ENCODE peak calls at places on chromosomes 6 and 20, in four cellular contexts. K is OCI-LY7, L is upper lobe of right lung, Q is psoas muscle. A is an unnamed sample. For H3K36me3, the result is how much of the 10 kb centered on the place peaks cover.

GRCh38 chr6:2147737-2148448 is 97.5 kb downstream of the GMDS start:
- DNase-seq in Q (no peak), K (no peak), L (no peak), A (no peak)

GRCh38 chr20:60857708-60858107 is 394.4 kb upstream of the CDH4 start:
- DNase-seq in L (no peak), K (no peak), Q (no peak), A (no peak)

GRCh38 chr6:136539967-136540366 is 10.3 kb downstream of the MAP7 start:
- DNase-seq in Q (no peak), L (no peak), K (no peak), A (no peak)

GRCh38 chr20:8183526-8183925 is 51.5 kb downstream of the PLCB1 start:
- DNase-seq in Q (no peak), K (no peak), L (no peak), A (no peak)

GRCh38 chr6:137800749-137801148 is 66.3 kb upstream of the TNFAIP3 start:
- DNase-seq in L (no peak), K (no peak), Q (no peak), A (no peak)

GRCh38 chr6:82959385-82959941 is 106.2 kb downstream of the UBE3D start:
- DNase-seq in L (no peak), K (no peak), Q (no peak), A (peak)

GRCh38 chr6:44309631-44310030 is 3.5 kb downstream of the AARS2 start:
- DNase-seq in L (no peak), K (no peak), Q (no peak), A (no peak)

GRCh38 chr6:147586044-147586443 is 77.6 kb downstream of the SAMD5 start:
- DNase-seq in Q (no peak), K (no peak), L (no peak), A (no peak)

GRCh38 chr20:33757458-33757857 is 25.7 kb downstream of the ZNF341 start:
- DNase-seq in K (no peak), L (no peak), Q (no peak), A (no peak)

GRCh38 chr20:63005240-63005861 is 1.4 kb downstream of the BHLHE23 start:
- DNase-seq in Q (no peak), L (no peak), K (no peak), A (no peak)

GRCh38 chr20:57882451-57883161 is 172.8 kb upstream of the PMEPA1 start:
- DNase-seq in Q (no peak), L (no peak), K (no peak), A (no peak)

GRCh38 chr20:43564455-43564854 is 5.6 kb downstream of the SGK2 start:
- DNase-seq in L (no peak), K (no peak), Q (no peak), A (no peak)

GRCh38 chr20:58205850-58206249 is 22.6 kb downstream of the ANKRD60 start:
- DNase-seq in L (no peak), K (no peak), Q (no peak), A (no peak)

GRCh38 chr20:1895674-1896496 is 678 bp downstream of the SIRPA start:
- DNase-seq in Q (peak), K (no peak), L (no peak), A (no peak)

GRCh38 chr6:116533233-116533957 is 12.1 kb downstream of the TRAPPC3L start:
- DNase-seq in K (no peak), L (no peak), Q (no peak), A (no peak)

GRCh38 chr6:147382945-147383554 is 125.4 kb upstream of the SAMD5 start:
- DNase-seq in L (no peak), K (peak), Q (no peak), A (no peak)

GRCh38 chr6:116426551-116426950 is 34.6 kb upstream of the CALHM6 start:
- DNase-seq in L (no peak), K (no peak), Q (no peak), A (no peak)

GRCh38 chr6:150395388-150396009 is 26.7 kb downstream of the IYD start:
- DNase-seq in K (peak), L (no peak), Q (no peak), A (peak)

GRCh38 chr20:3563548-3564177 is 92.8 kb downstream of the ATRN start:
- DNase-seq in Q (no peak), K (peak), L (no peak), A (peak)

GRCh38 chr6:139330271-139330670 is 38.5 kb upstream of the TXLNB start:
- DNase-seq in Q (no peak), K (no peak), L (no peak), A (no peak)

GRCh38 chr20:1302578-1303541 is 26.1 kb downstream of the SDCBP2 start:
- DNase-seq in K (no peak), Q (no peak), L (peak), A (no peak)

GRCh38 chr6:166330612-166331011 is 11.7 kb downstream of the SFT2D1 start:
- DNase-seq in L (peak), K (no peak), Q (peak), A (peak)

GRCh38 chr20:48526936-48527335 is 300.9 kb downstream of the PREX1 start:
- DNase-seq in Q (no peak), K (no peak), L (no peak), A (no peak)

GRCh38 chr6:69780585-69781178 is 16.1 kb downstream of the LMBRD1 start:
- DNase-seq in K (no peak), L (no peak), Q (no peak), A (no peak)

GRCh38 chr20:62429455-62430310 is 2.3 kb upstream of the RBBP8NL start:
- DNase-seq in K (no peak), Q (no peak), L (no peak), A (no peak)

GRCh38 chr6:129235167-129236072 is 352.5 kb downstream of the LAMA2 start:
- DNase-seq in K (no peak), L (no peak), Q (no peak), A (no peak)

GRCh38 chr6:21691685-21692346 is 98.3 kb downstream of the SOX4 start:
- DNase-seq in L (no peak), K (no peak), Q (no peak), A (no peak)

GRCh38 chr6:131379951-131380350 is 193.1 kb upstream of the ARG1 start:
- DNase-seq in K (no peak), L (no peak), Q (no peak), A (no peak)

GRCh38 chr6:158703121-158703839 is 53.4 kb downstream of the SYTL3 start:
- DNase-seq in Q (peak), K (no peak), L (no peak), A (no peak)

GRCh38 chr6:128847481-128848168 is 35.3 kb upstream of the LAMA2 start:
- DNase-seq in K (no peak), Q (no peak), L (no peak), A (no peak)

GRCh38 chr20:23136893-23137745 is 51.0 kb upstream of the CD93 start:
- DNase-seq in L (no peak), K (no peak), Q (peak), A (no peak)

GRCh38 chr6:86683132-86683908 is 254.0 kb upstream of the HTR1E start:
- DNase-seq in Q (no peak), K (no peak), L (no peak), A (no peak)

GRCh38 chr20:21101453-21102251 is 4.5 kb downstream of the LINC00237 start:
- DNase-seq in Q (no peak), K (no peak), L (peak), A (no peak)

GRCh38 chr20:8983478-8984345 is 85.2 kb upstream of the PLCB4 start:
- DNase-seq in K (no peak), Q (no peak), L (no peak), A (no peak)

GRCh38 chr6:166826264-166826663 is 130.1 kb downstream of the RNASET2 start:
- DNase-seq in L (no peak), Q (no peak), K (no peak), A (no peak)

GRCh38 chr20:62061851-62062418 is 3.7 kb downstream of the TAF4 start:
- DNase-seq in L (no peak), Q (no peak), K (no peak), A (no peak)

GRCh38 chr6:148700713-148701392 is 46.0 kb upstream of the UST start:
- DNase-seq in K (no peak), L (no peak), Q (no peak), A (no peak)

GRCh38 chr6:114713690-114714089 is 370.9 kb upstream of the HS3ST5 start:
- DNase-seq in Q (no peak), L (no peak), K (no peak), A (no peak)

GRCh38 chr6:88360203-88360797 is 194.2 kb upstream of the CNR1 start:
- DNase-seq in L (no peak), K (no peak), Q (no peak), A (no peak)

GRCh38 chr6:167157867-167158266 is at the start of gene GPR31:
- DNase-seq in Q (no peak), L (no peak), K (no peak), A (no peak)

GRCh38 chr6:24694198-24694597 is 24.8 kb downstream of the C6orf62 start:
- DNase-seq in K (no peak), Q (no peak), L (no peak), A (no peak)
- H3K36me3 ChIP-seq in K (under half), Q (under half), L (under half), A (under half)

GRCh38 chr6:125922322-125922860 is 34.2 kb upstream of the HINT3 start:
- DNase-seq in L (no peak), K (no peak), Q (no peak), A (no peak)
- H3K36me3 ChIP-seq in L (half or more), K (half or more), Q (under half), A (under half)

DNA sequence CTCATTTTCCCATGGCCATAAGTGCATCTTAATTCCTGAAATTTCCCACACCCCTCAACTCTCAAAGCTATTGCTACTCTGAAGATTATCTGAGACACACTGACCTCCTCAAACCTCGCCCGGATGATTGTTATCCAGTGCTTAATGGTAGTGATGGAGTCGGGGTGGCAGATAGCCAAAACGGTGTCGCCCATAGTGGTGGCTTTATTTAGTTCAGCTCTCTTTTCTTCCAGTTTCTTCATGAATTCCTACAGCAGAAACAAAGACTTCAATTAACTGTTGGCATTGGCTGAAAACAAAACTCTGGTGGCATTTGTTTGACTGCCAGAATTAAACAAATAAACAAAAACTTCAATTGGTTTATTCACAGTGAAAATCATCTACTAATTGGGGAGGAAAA is 165.4 kb downstream of the DST start:
- DNase-seq in K (no peak), L (no peak), Q (no peak), A (no peak)
- H3K36me3 ChIP-seq in K (under half), L (half or more), Q (under half), A (under half)

GRCh38 chr6:75666590-75666989 is 64.9 kb downstream of the SENP6 start:
- DNase-seq in K (no peak), L (no peak), Q (no peak), A (no peak)
- H3K36me3 ChIP-seq in K (half or more), L (half or more), Q (under half), A (under half)

A was measured in iPS DF 6.9.